ENCODE peak calls at places on chromosome 4, in nine cellular contexts. V is adipocyte, P is Karpas-422, I is K562, B is suprapubic skin, M is psoas muscle, W is pancreas, N is colonic mucosa, T is ascending aorta. U is an unnamed sample.

GRCh38 chr4:182898479-182898799 is 18.7 kb downstream of the DCTD start:
- DNase-seq in V (no peak), P (no peak), T (no peak), I (no peak), N (no peak), M (no peak), B (no peak), W (no peak), U (no peak)

GRCh38 chr4:186900232-186900900 is 176.7 kb upstream of the FAT1 start:
- DNase-seq in V (peak; percentile 65), M (no peak), P (no peak), B (no peak), T (no peak), W (no peak), N (no peak), I (no peak), U (peak; percentile 87)

GRCh38 chr4:1233641-1234277 is 15.2 kb downstream of the CTBP1 start:
- DNase-seq in N (no peak), T (no peak), M (peak; percentile 64), W (peak; percentile 51), B (peak; percentile 65), V (peak; percentile 69), I (no peak), P (no peak), U (peak; percentile 93)

GRCh38 chr4:74504212-74504611 is 59.3 kb downstream of the AREG start:
- DNase-seq in V (peak; percentile 66), M (no peak), T (no peak), I (no peak), P (no peak), B (no peak), N (no peak), W (no peak), U (peak; percentile 59)

GRCh38 chr4:98203406-98204235 is 57.6 kb upstream of the RAP1GDS1 start:
- DNase-seq in W (no peak), B (no peak), P (peak; percentile 66), I (no peak), T (no peak), M (no peak), V (no peak), N (no peak), U (no peak)

GRCh38 chr4:161990721-161991120 is 173.1 kb downstream of the FSTL5 start:
- DNase-seq in I (no peak), N (no peak), M (no peak), P (no peak), T (no peak), V (no peak), B (no peak), W (no peak), U (no peak)

GRCh38 chr4:77859256-77859655 is 3.4 kb upstream of the MRPL1 start:
- DNase-seq in T (no peak), N (no peak), B (no peak), W (no peak), I (no peak), V (no peak), P (no peak), M (no peak), U (no peak)

GRCh38 chr4:127782275-127783025 is at the start of gene HSPA4L:
- DNase-seq in N (peak; percentile 51), T (peak; percentile 23), I (no peak), B (peak; percentile 78), M (peak; percentile 91), V (peak; percentile 78), P (peak; percentile 74), W (peak; percentile 95), U (peak; percentile 32)

GRCh38 chr4:25223770-25224375 is 10.0 kb upstream of the PI4K2B start:
- DNase-seq in W (no peak), M (no peak), T (no peak), I (no peak), V (peak; percentile 8), N (no peak), P (peak; percentile 74), B (no peak), U (no peak)

DNA sequence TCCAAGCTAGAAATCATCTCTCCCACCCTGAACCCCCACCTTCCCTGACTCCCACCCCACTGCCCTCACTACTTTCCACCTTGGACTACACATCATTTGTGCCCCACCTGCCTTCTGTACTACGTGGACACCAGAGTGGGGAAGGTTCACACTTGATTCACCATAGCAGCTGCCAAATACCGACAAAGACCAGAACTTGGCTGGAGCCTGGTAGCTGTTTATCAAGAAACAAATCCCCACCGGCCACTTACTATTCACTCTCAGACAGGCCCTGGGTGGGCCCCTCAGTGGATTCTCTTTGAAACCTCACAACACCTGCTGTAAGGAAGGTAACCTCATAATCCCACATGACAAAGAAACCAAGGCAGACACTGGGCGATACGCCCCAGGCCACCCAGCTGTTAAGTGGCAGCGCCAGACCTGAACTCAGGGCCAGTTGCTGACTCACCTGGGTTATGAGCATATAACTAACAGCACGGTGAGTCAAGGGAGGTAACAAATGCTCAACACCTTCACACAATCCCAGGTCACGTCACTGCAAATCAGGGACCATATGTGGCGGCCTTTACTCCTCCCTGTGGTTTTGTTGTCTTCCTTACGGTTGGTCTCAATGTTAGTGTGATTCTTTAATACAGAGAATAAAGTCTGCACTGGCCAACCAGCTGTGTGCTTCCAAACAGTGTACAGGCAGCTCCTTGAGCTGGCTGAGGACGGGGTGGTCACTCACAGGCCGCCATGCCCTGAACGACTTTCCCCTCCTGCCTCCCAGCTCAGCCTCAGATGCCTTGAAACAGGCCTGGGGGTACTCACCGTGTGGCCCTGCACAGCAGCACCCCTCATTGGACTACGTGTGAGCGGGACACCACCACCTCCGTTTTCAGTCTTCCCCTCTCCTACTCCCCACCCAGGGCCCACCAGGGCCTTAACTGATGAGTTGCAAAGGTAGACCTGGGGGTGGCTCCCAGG is 7.5 kb downstream of the WDR1 start:
- DNase-seq in P (no peak), W (no peak), M (no peak), N (no peak), B (no peak), I (no peak), T (no peak), V (no peak), U (peak; percentile 87)
- H3K4me1 ChIP-seq in P (no peaks in the 10 kb centered on the region), W (no peaks in the 10 kb centered on the region), M (peaks cover 96% of the 10 kb centered on the region), N (peaks cover 33% of the 10 kb centered on the region), B (peaks cover 86% of the 10 kb centered on the region), I (peaks cover 33% of the 10 kb centered on the region), T (peaks cover 67% of the 10 kb centered on the region), V (peaks cover 51% of the 10 kb centered on the region), U (peaks cover 82% of the 10 kb centered on the region)

DNA sequence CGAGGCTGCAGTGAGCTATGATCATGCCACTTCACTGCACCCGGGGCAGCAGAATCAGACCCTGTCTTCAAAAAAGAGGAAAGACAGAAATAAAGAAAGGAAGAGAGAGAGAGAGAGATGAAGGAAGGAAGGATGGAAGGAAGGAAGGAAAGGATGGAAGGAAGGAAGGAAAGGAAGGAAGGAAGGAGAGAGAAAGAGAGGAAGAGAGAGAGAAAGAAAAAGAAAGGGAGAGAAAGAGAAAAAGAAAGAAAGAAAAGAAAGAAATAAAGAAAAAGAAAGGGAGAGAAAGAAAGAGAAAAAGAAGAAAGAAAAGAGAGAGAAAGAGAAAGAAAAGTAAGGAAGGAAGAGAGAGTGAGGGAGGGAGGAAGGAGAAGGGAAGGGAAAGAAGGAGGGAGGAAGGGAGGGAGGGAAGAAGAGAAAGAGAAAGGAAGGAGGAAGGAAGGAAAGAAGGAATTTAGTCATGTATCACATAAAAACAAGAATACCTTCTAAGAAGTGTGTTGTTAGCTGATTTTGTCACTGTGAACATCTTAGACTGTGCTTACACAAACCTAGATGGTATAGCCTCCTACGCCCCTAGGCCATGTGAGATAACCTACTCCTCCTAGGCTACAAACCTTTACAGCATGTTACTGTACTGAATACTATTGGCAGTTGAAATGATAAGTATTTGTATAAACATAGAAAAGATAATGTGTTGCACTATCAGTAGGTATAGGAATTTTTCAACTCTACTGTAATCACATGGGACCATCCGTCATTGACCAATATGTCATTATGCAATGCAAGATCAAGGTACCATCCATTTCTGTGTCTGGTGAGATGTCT is 17.4 kb upstream of the AFF1 start:
- DNase-seq in W (no peak), T (no peak), I (no peak), B (no peak), P (no peak), N (no peak), V (no peak), M (no peak), U (no peak)
- H3K4me1 ChIP-seq in W (no peaks in the 10 kb centered on the region), T (no peaks in the 10 kb centered on the region), I (peaks cover 10% of the 10 kb centered on the region), B (peaks cover 12% of the 10 kb centered on the region), P (no peaks in the 10 kb centered on the region), N (no peaks in the 10 kb centered on the region), V (peaks cover 47% of the 10 kb centered on the region), M (peaks cover 7% of the 10 kb centered on the region), U (peaks cover 18% of the 10 kb centered on the region)

GRCh38 chr4:150006197-150006596 is 72.0 kb upstream of the DCLK2 start:
- DNase-seq in T (no peak), B (no peak), V (peak; percentile 82), M (no peak), W (no peak), N (no peak), P (no peak), I (no peak), U (no peak)
- H3K4me1 ChIP-seq in T (peaks cover 9% of the 10 kb centered on the region), B (no peaks in the 10 kb centered on the region), V (peaks cover 41% of the 10 kb centered on the region), M (no peaks in the 10 kb centered on the region), W (no peaks in the 10 kb centered on the region), N (no peaks in the 10 kb centered on the region), P (no peaks in the 10 kb centered on the region), I (no peaks in the 10 kb centered on the region), U (peaks cover 73% of the 10 kb centered on the region)

DNA sequence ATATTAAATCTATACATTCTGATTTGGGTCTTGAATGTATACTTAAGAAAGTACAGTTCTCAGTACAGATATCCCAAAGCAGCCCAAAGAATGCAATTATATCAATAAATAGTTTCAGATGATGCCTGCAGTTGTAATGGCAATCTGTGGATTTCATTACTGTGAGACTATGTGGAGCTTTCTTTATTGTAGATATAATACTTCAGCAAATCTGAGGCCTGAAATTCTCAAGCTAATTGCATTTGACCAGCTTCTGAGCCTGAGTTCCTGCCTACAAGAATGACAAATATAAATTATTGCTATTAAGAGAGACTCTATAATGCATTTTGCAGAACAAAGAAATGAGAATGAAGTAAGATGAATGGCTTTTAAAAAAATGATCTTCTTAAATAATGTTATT is 320.3 kb downstream of the DKK2 start:
- DNase-seq in P (no peak), W (no peak), M (no peak), B (no peak), N (no peak), T (no peak), V (no peak), I (no peak), U (no peak)
- H3K4me1 ChIP-seq in P (no peaks in the 10 kb centered on the region), W (no peaks in the 10 kb centered on the region), M (no peaks in the 10 kb centered on the region), B (no peaks in the 10 kb centered on the region), N (no peaks in the 10 kb centered on the region), T (no peaks in the 10 kb centered on the region), V (no peaks in the 10 kb centered on the region), I (no peaks in the 10 kb centered on the region), U (no peaks in the 10 kb centered on the region)

GRCh38 chr4:81607947-81608346 is 136.2 kb upstream of the RASGEF1B start:
- DNase-seq in N (no peak), W (no peak), I (no peak), B (no peak), V (no peak), T (no peak), M (no peak), P (no peak), U (no peak)
- H3K4me1 ChIP-seq in N (no peaks in the 10 kb centered on the region), W (no peaks in the 10 kb centered on the region), I (no peaks in the 10 kb centered on the region), B (no peaks in the 10 kb centered on the region), V (peaks cover 23% of the 10 kb centered on the region), T (no peaks in the 10 kb centered on the region), M (no peaks in the 10 kb centered on the region), P (peaks cover 21% of the 10 kb centered on the region), U (no peaks in the 10 kb centered on the region)